ENCODE peak calls at places on chromosomes 4 and X, in seven cellular contexts. F, G, O, J, M, S and U are unnamed samples.

GRCh38 chr4:78651250-78651860 is 99.8 kb downstream of the ANXA3 start:
- DNase-seq in S (no peak), F (no peak), O (no peak), J (no peak), M (no peak), G (no peak), U (no peak)

GRCh38 chrX:69153060-69153730 is 12.1 kb downstream of the PJA1 start:
- DNase-seq in G (no peak), J (peak; percentile 30), M (no peak), S (peak; percentile 51), F (peak; percentile 19), O (peak; percentile 68), U (no peak)

GRCh38 chrX:15143050-15143824 is 126.6 kb downstream of the ASB9 start:
- DNase-seq in F (peak; percentile 40), J (peak; percentile 22), G (peak; percentile 16), S (peak; percentile 61), O (no peak), M (no peak), U (no peak)

GRCh38 chr4:121998024-121998423 is 46.2 kb upstream of the TRPC3 start:
- DNase-seq in O (no peak), G (no peak), F (no peak), M (no peak), S (no peak), J (no peak), U (no peak)

GRCh38 chr4:25229804-25230203 is 4.0 kb upstream of the PI4K2B start:
- DNase-seq in M (no peak), J (no peak), F (no peak), S (no peak), O (no peak), G (no peak), U (no peak)

GRCh38 chr4:139655116-139655515 is 10.5 kb upstream of the MGST2 start:
- DNase-seq in M (no peak), F (no peak), O (no peak), J (no peak), S (peak; percentile 37), G (no peak), U (no peak)

GRCh38 chr4:25779021-25779420 is 83.8 kb downstream of the SEL1L3 start:
- DNase-seq in O (no peak), S (no peak), G (no peak), J (no peak), M (no peak), F (no peak), U (no peak)

GRCh38 chr4:136002316-136002715 is 1530.0 kb downstream of the PCDH18 start:
- DNase-seq in S (no peak), G (no peak), O (no peak), F (no peak), J (no peak), M (no peak), U (no peak)

GRCh38 chr4:3825530-3825929 is 59.3 kb downstream of the ADRA2C start:
- DNase-seq in S (no peak), M (no peak), G (no peak), J (no peak), F (no peak), O (no peak), U (no peak)

GRCh38 chr4:1746919-1747602 is 25.7 kb downstream of the TACC3 start:
- DNase-seq in F (no peak), O (no peak), J (no peak), G (no peak), S (peak; percentile 43), M (no peak), U (no peak)

GRCh38 chr4:11428701-11429571 is at the start of gene HS3ST1:
- DNase-seq in F (peak; percentile 92), O (peak; percentile 87), J (peak; percentile 69), S (peak; percentile 81), M (peak; percentile 59), G (peak; percentile 62), U (peak; percentile 68)

GRCh38 chr4:154348657-154349056 is 142.9 kb downstream of the DCHS2 start:
- DNase-seq in G (no peak), M (no peak), J (no peak), S (no peak), O (no peak), F (no peak), U (no peak)

GRCh38 chr4:139559095-139559490 is 3.1 kb upstream of the SETD7 start:
- DNase-seq in F (no peak), G (no peak), J (no peak), O (no peak), S (no peak), M (no peak), U (no peak)

GRCh38 chrX:95728446-95728845 is 956.2 kb upstream of the DIAPH2 start:
- DNase-seq in F (no peak), O (no peak), J (no peak), M (no peak), G (no peak), S (no peak), U (no peak)

GRCh38 chr4:6608758-6609414 is 31.6 kb upstream of the MRFAP1 start:
- DNase-seq in G (no peak), S (no peak), J (no peak), M (no peak), F (peak; percentile 89), O (no peak), U (no peak)

GRCh38 chrX:6758234-6758633 is 223.3 kb upstream of the VCX3A start:
- DNase-seq in J (no peak), G (no peak), S (no peak), M (no peak), F (no peak), O (no peak), U (no peak)

GRCh38 chr4:165439981-165440380 is 61.2 kb downstream of the CPE start:
- DNase-seq in M (no peak), G (no peak), J (no peak), S (no peak), O (no peak), F (no peak), U (no peak)

GRCh38 chr4:40562681-40563080 is 67.0 kb downstream of the RBM47 start:
- DNase-seq in S (no peak), O (no peak), M (no peak), J (no peak), F (no peak), G (no peak), U (no peak)

GRCh38 chr4:16155503-16156169 is 70.6 kb downstream of the TAPT1 start:
- DNase-seq in F (no peak), G (no peak), J (no peak), O (no peak), S (no peak), M (no peak), U (no peak)

GRCh38 chr4:158965208-158965607 is 137.7 kb upstream of the RAPGEF2 start:
- DNase-seq in F (no peak), M (no peak), S (no peak), G (no peak), O (no peak), J (no peak), U (no peak)

GRCh38 chrX:36684053-36684452 is 324.1 kb upstream of the FAM47C start:
- DNase-seq in G (no peak), S (no peak), F (no peak), M (no peak), J (no peak), O (no peak), U (no peak)

GRCh38 chrX:14029039-14029424 is 660 bp downstream of the GEMIN8 start:
- DNase-seq in M (no peak), G (no peak), F (no peak), J (no peak), S (no peak), O (no peak), U (no peak)

GRCh38 chr4:24471623-24472510 is 112.5 kb downstream of the DHX15 start:
- DNase-seq in G (no peak), O (peak; percentile 71), J (peak; percentile 16), F (no peak), M (peak; percentile 27), S (peak; percentile 18), U (no peak)

GRCh38 chr4:41183021-41183553 is 31.3 kb downstream of the APBB2 start:
- DNase-seq in F (no peak), J (no peak), S (no peak), O (no peak), M (no peak), G (no peak), U (no peak)

GRCh38 chr4:145938618-145939177 is at the start of gene ZNF827:
- DNase-seq in J (peak; percentile 63), G (peak; percentile 47), M (no peak), O (peak; percentile 84), S (peak; percentile 77), F (peak; percentile 76), U (no peak)
- TF ChIP-seq POLR2A in J (no peak), G (no peak), M (peak; percentile 65), O (no peak), S (no peak), F (no peak), U (peak; percentile 12)

GRCh38 chrX:2220829-2221567 is 279.8 kb downstream of the DHRSX start:
- DNase-seq in M (no peak), O (no peak), G (no peak), F (no peak), J (no peak), S (no peak), U (no peak)
- TF ChIP-seq POLR2A in M (no peak), O (no peak), G (no peak), F (no peak), J (no peak), S (no peak), U (no peak)

DNA sequence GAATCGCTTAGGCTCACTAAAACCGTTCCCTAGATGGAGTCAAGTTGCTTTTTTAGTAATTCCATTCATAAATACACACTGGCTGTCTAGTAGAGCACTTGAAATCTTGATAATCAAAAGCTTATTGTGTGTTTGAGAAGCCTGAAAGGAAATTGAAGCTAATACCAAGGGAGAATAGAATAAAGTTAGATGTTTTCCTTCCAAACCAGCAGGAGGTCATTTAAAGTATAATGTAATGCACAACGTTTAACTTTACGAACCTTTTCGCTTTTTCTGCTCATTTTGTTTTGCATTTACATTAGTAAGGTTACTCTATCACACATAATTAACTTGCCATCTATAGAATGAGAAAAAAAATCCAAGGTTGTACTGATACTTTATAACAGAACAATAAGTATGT is 440.9 kb downstream of the NKX6-1 start:
- DNase-seq in M (no peak), F (no peak), G (no peak), S (no peak), O (no peak), J (no peak), U (no peak)
- TF ChIP-seq POLR2A in M (no peak), F (no peak), G (no peak), S (no peak), O (no peak), J (no peak), U (no peak)

GRCh38 chr4:189941005-189941450 is 356 bp downstream of the FRG1 start:
- DNase-seq in S (no peak), J (no peak), G (no peak), M (no peak), F (no peak), O (no peak), U (no peak)

DNA sequence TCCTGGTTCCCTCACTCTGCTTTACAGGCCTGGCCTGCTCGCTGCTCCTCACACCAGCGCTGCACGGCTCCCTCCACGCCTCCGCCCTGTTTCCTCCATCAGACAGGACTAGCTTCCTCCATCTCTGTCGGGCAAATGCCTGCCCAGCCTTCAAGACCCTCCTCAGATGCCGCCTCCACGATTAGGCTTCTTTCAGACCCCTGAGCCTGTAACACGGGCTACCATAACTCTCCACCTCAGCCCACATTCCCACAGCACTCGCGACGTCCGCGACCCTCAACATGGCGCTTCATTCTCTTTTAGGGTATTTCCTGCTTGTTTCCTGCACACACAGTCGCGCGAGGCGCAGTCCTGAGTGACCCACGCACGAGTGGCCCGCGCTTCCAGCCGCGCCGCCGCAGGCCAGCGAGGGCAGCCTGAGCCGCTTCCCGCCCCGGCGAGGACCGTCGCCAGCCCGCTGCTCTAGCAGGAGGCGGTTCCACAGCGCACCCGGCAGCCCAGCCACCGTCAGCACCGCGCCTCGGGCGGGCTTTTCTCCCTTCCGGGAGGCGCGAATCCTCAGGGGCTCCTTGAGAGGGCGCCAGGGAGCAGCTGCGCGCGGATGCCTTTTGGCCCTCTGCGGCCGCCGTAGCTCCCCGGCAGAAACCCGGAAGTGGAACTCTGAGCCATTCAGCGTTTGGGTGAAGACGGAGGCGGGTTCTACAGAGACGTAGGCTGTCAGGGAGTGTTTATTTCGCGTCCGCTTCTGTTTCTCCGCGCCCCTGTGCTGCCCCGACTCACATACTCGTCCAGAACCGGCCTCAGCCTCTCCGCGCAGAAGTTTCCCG is at the start of gene FRG1:
- DNase-seq in J (peak; percentile 93), O (peak; percentile 97), F (peak; percentile 96), M (peak; percentile 68), S (peak; percentile 94), G (peak; percentile 94), U (peak; percentile 61)
- TF ChIP-seq POLR2A in J (no peak), O (no peak), F (no peak), M (peak; percentile 93), S (no peak), G (no peak), U (peak; percentile 72)